ENCODE peak calls at places on chromosomes 16 and 17, in eight cellular contexts. D is cardiac muscle cell; P is colonic mucosa; Q is left ventricle myocardium inferior; T is PC-3; I is CD8-positive, alpha-beta T cell; R is right lobe of liver; H is WERI-Rb-1. A is an unnamed sample.

GRCh38 chr17:27526603-27527002 is 70.4 kb downstream of the KSR1 start:
- DNase-seq in D (no peak), P (peak; percentile 44), Q (peak; percentile 41), T (no peak), I (no peak), R (peak; percentile 57), H (no peak), A (no peak)

GRCh38 chr17:50270430-50271172 is 3.7 kb upstream of the TMEM92 start:
- DNase-seq in D (peak; percentile 71), P (peak; percentile 41), Q (no peak), T (no peak), I (no peak), R (no peak), H (no peak), A (no peak)

GRCh38 chr17:63998721-63999679 is 849 bp downstream of the PRR29 start:
- DNase-seq in D (no peak), P (no peak), Q (no peak), T (no peak), I (peak; percentile 42), R (no peak), H (no peak), A (peak; percentile 34)

GRCh38 chr17:9763643-9764042 is 27.7 kb downstream of the DHRS7C start:
- DNase-seq in D (no peak), P (no peak), Q (no peak), T (no peak), I (no peak), R (no peak), H (no peak), A (no peak)

GRCh38 chr17:68861602-68862001 is 93.6 kb downstream of the ABCA8 start:
- DNase-seq in D (no peak), P (no peak), Q (no peak), T (no peak), I (no peak), R (no peak), H (no peak), A (no peak)

GRCh38 chr17:60036796-60037677 is 41.7 kb downstream of the HEATR6 start:
- DNase-seq in D (peak; percentile 82), P (peak; percentile 69), Q (peak; percentile 50), T (peak; percentile 88), I (peak; percentile 71), R (peak; percentile 71), H (peak; percentile 87), A (peak; percentile 43)

GRCh38 chr16:89482824-89483220 is 7.5 kb downstream of the ANKRD11 start:
- DNase-seq in D (no peak), P (peak; percentile 69), Q (no peak), T (no peak), I (no peak), R (no peak), H (no peak), A (no peak)

GRCh38 chr17:83055911-83056582 is 23.4 kb upstream of the METRNL start:
- DNase-seq in D (no peak), P (no peak), Q (peak; percentile 15), T (peak; percentile 90), I (no peak), R (peak; percentile 21), H (peak; percentile 11), A (no peak)

GRCh38 chr17:65231662-65232335 is 94.6 kb downstream of the RGS9 start:
- DNase-seq in D (peak; percentile 85), P (peak; percentile 69), Q (no peak), T (peak; percentile 91), I (peak; percentile 28), R (no peak), H (peak; percentile 77), A (no peak)

GRCh38 chr17:10713336-10713735 is 15.9 kb downstream of the ADPRM start:
- DNase-seq in D (no peak), P (no peak), Q (no peak), T (no peak), I (no peak), R (no peak), H (no peak), A (no peak)

GRCh38 chr17:79923974-79924638 is 84.9 kb upstream of the CBX4 start:
- DNase-seq in D (peak; percentile 83), P (peak; percentile 83), Q (no peak), T (peak; percentile 52), I (peak; percentile 35), R (no peak), H (peak; percentile 91), A (peak; percentile 10)

GRCh38 chr17:17120294-17120693 is 78.0 kb downstream of the MPRIP start:
- DNase-seq in D (no peak), P (no peak), Q (no peak), T (no peak), I (no peak), R (peak; percentile 17), H (no peak), A (no peak)

DNA sequence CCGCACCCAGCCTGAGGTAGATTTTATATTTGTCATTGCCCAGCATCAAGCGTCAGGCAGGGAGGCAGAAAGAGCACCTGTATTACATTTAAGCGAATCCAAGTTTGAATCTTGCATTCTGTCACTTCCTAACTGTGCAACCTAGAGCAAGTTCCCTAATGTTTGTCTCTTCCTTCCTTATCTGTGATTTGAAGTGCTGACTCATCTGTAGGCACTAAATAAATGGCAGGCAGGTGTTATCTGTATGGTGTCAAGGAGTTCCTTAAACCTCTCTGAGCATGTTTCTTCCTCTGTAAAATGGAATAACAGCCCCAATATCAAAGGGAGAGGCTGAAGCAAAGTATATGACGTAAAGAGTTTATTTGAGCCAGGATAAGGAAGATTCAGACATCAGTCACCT is 24.3 kb downstream of the GP2 start:
- DNase-seq in D (no peak), P (no peak), Q (no peak), T (no peak), I (no peak), R (no peak), H (no peak), A (no peak)
- H3K27ac ChIP-seq in D (no peak overlapping the region), P (no peak overlapping the region), Q (no peak overlapping the region), T (no peak overlapping the region), I (no peak overlapping the region), R (no peak overlapping the region), H (no peak overlapping the region), A (no peak overlapping the region)

GRCh38 chr16:9943121-9943520 is 239.1 kb downstream of the GRIN2A start:
- DNase-seq in D (no peak), P (no peak), Q (no peak), T (no peak), I (no peak), R (no peak), H (no peak), A (no peak)

GRCh38 chr16:9941245-9941644 is 241.0 kb downstream of the GRIN2A start:
- DNase-seq in D (no peak), P (no peak), Q (no peak), T (no peak), I (no peak), R (no peak), H (no peak), A (no peak)

GRCh38 chr16:9948933-9949332 is 233.3 kb downstream of the GRIN2A start:
- DNase-seq in D (no peak), P (no peak), Q (no peak), T (no peak), I (no peak), R (no peak), H (no peak), A (no peak)

GRCh38 chr16:9949396-9949795 is 232.8 kb downstream of the GRIN2A start:
- DNase-seq in D (no peak), P (no peak), Q (no peak), T (no peak), I (no peak), R (no peak), H (no peak), A (no peak)

GRCh38 chr16:9946022-9946720 is 236.1 kb downstream of the GRIN2A start:
- DNase-seq in D (no peak), P (no peak), Q (no peak), T (no peak), I (no peak), R (no peak), H (peak; percentile 8), A (no peak)
- TF ChIP-seq CTCF in D (no peak), P (no peak), Q (peak; percentile 37), T (no peak), I (no peak), R (no peak), H (no peak), A (no peak)

GRCh38 chr16:35196313-35196712 is 1736.9 kb downstream of the TP53TG3F start:
- DNase-seq in D (no peak), P (no peak), Q (no peak), T (no peak), I (no peak), R (no peak), H (no peak), A (no peak)

GRCh38 chr16:35198223-35199199 is 1739.1 kb downstream of the TP53TG3F start:
- DNase-seq in D (no peak), P (no peak), Q (no peak), T (no peak), I (no peak), R (no peak), H (no peak), A (no peak)

GRCh38 chr16:35195173-35195863 is 1735.9 kb downstream of the TP53TG3F start:
- DNase-seq in D (no peak), P (no peak), Q (no peak), T (no peak), I (no peak), R (no peak), H (no peak), A (no peak)

GRCh38 chr16:35195864-35196216 is 1736.4 kb downstream of the TP53TG3F start:
- DNase-seq in D (no peak), P (no peak), Q (no peak), T (no peak), I (no peak), R (no peak), H (no peak), A (no peak)

DNA sequence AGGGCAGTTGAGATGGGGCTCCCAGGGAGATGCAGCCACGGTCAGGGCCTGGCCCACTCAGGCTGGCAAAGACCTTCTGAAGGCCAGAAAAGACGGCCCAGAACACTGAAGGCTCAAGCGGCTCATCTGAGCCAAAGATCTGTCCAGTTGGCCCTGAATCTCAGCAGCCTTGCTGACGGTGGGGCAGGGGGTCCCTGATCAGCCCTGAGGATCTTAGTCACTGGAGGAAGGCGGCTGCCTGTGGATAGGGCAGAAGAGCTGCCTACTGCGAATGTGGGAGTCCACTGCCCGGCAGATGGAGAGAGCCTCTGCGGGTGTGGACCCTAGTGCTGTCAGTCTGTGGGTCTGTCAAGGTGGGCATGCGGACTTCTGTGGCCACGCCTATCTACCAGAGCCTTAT is 1738.2 kb downstream of the TP53TG3F start:
- DNase-seq in D (no peak), P (no peak), Q (no peak), T (no peak), I (no peak), R (no peak), H (no peak), A (no peak)
- H3K9me3 ChIP-seq in D (no peaks in the 10 kb centered on the region), P (no peaks in the 10 kb centered on the region), Q (no peaks in the 10 kb centered on the region), T (no peaks in the 10 kb centered on the region), I (no peaks in the 10 kb centered on the region), R (no peaks in the 10 kb centered on the region), H (no peaks in the 10 kb centered on the region), A (peaks cover 4% of the 10 kb centered on the region)

GRCh38 chr17:15475620-15476354 is 8.4 kb upstream of the CDRT4 start:
- DNase-seq in D (no peak), P (no peak), Q (no peak), T (no peak), I (no peak), R (no peak), H (no peak), A (no peak)
- H3K27ac ChIP-seq in D (no peak overlapping the region), P (no peak overlapping the region), Q (peak overlapping the region; percentile 57), T (no peak overlapping the region), I (no peak overlapping the region), R (no peak overlapping the region), H (no peak overlapping the region), A (no peak overlapping the region)

A was measured in CD4-positive, alpha-beta T cell.